ENCODE peak calls at places on chromosomes 4 and X, in nine cellular contexts. O is thyroid gland, G is fibroblast of lung, C is foreskin fibroblast, R is cardiac fibroblast, Y is mammary epithelial cell, J is psoas muscle, L is astrocyte of the cerebellum, X is BJ. M is an unnamed sample.

GRCh38 chr4:146278986-146279385 is 64.6 kb downstream of the REELD1 start:
- DNase-seq in J (no peak), L (no peak), R (peak), O (no peak), Y (no peak), C (no peak), X (no peak), G (peak), M (no peak)

GRCh38 chr4:19615086-19615689 is 636.5 kb upstream of the SLIT2 start:
- DNase-seq in O (no peak), Y (peak), R (no peak), G (no peak), C (no peak), J (no peak), L (no peak), X (no peak), M (no peak)

GRCh38 chr4:53997901-53998300 is 66.5 kb downstream of the CHIC2 start:
- DNase-seq in L (peak), Y (no peak), X (no peak), C (no peak), J (no peak), R (no peak), O (no peak), G (no peak), M (no peak)

GRCh38 chrX:69535661-69536060 is 31.5 kb downstream of the NALF2 start:
- DNase-seq in R (no peak), G (no peak), L (no peak), C (no peak), X (no peak), Y (no peak), O (peak), J (no peak), M (no peak)

GRCh38 chr4:132587626-132588025 is 561.5 kb upstream of the PCDH10 start:
- DNase-seq in Y (no peak), J (no peak), X (no peak), C (no peak), G (no peak), L (peak), R (peak), O (no peak), M (no peak)

GRCh38 chrX:1466971-1467561 is 14.4 kb upstream of the ASMTL start:
- DNase-seq in C (no peak), O (no peak), Y (no peak), G (no peak), X (no peak), R (no peak), J (no peak), L (no peak), M (no peak)

GRCh38 chrX:130055103-130055502 is 55.2 kb downstream of the ELF4 start:
- DNase-seq in O (no peak), L (peak), C (peak), G (peak), X (peak), J (peak), Y (no peak), R (peak), M (peak)

GRCh38 chr4:73315091-73315490 is 56.5 kb upstream of the ANKRD17 start:
- DNase-seq in C (peak), L (no peak), X (peak), G (peak), J (no peak), R (peak), O (no peak), Y (peak), M (no peak)

GRCh38 chrX:134880866-134881265 is 109.9 kb upstream of the SMIM10 start:
- DNase-seq in R (peak), X (no peak), Y (no peak), L (peak), G (peak), C (no peak), J (no peak), O (no peak), M (no peak)

GRCh38 chrX:146934256-146934655 is 119.7 kb upstream of the CXorf51A start:
- DNase-seq in O (no peak), L (no peak), Y (no peak), G (no peak), R (no peak), J (no peak), X (no peak), C (no peak), M (no peak)

GRCh38 chrX:50768801-50769200 is 45.2 kb downstream of the SHROOM4 start:
- DNase-seq in X (no peak), R (peak), L (no peak), Y (no peak), O (no peak), J (no peak), C (no peak), G (no peak), M (no peak)

GRCh38 chrX:24426340-24426913 is 38.7 kb upstream of the PDK3 start:
- DNase-seq in X (no peak), R (peak), C (peak), Y (peak), L (no peak), J (no peak), G (peak), O (no peak), M (no peak)

GRCh38 chr4:38109896-38110295 is 149.7 kb downstream of the PTTG2 start:
- DNase-seq in O (no peak), J (no peak), C (no peak), X (no peak), Y (no peak), G (no peak), R (no peak), L (no peak), M (no peak)

GRCh38 chr4:89101256-89102161 is 9.8 kb upstream of the TIGD2 start:
- DNase-seq in O (no peak), R (no peak), Y (peak), C (no peak), X (no peak), G (no peak), L (no peak), J (no peak), M (no peak)

GRCh38 chr4:88021824-88022223 is 14.4 kb downstream of the PKD2 start:
- DNase-seq in J (no peak), G (peak), Y (peak), C (no peak), O (no peak), X (no peak), R (no peak), L (no peak), M (no peak)

GRCh38 chr4:108109997-108110416 is 58.7 kb downstream of the LEF1 start:
- DNase-seq in J (no peak), Y (no peak), R (no peak), O (no peak), G (no peak), L (no peak), C (no peak), X (no peak), M (no peak)

GRCh38 chr4:108109111-108109510 is 59.6 kb downstream of the LEF1 start:
- DNase-seq in X (no peak), J (no peak), Y (no peak), L (no peak), G (no peak), C (no peak), O (no peak), R (no peak), M (no peak)

GRCh38 chr4:108110450-108110849 is 58.3 kb downstream of the LEF1 start:
- DNase-seq in G (no peak), C (no peak), O (no peak), R (no peak), J (no peak), X (no peak), L (no peak), Y (no peak), M (no peak)

GRCh38 chr4:108113229-108113628 is 55.5 kb downstream of the LEF1 start:
- DNase-seq in X (no peak), R (no peak), G (no peak), L (no peak), C (no peak), J (peak), Y (no peak), O (peak), M (no peak)

GRCh38 chr4:108111781-108112180 is 57.0 kb downstream of the LEF1 start:
- DNase-seq in L (no peak), J (no peak), X (no peak), G (no peak), Y (no peak), R (no peak), C (no peak), O (no peak), M (no peak)
- H3K4me3 ChIP-seq in L (no peak), J (no peak), X (no peak), G (no peak), Y (no peak), R (no peak), C (no peak), O (no peak), M (no peak)

DNA sequence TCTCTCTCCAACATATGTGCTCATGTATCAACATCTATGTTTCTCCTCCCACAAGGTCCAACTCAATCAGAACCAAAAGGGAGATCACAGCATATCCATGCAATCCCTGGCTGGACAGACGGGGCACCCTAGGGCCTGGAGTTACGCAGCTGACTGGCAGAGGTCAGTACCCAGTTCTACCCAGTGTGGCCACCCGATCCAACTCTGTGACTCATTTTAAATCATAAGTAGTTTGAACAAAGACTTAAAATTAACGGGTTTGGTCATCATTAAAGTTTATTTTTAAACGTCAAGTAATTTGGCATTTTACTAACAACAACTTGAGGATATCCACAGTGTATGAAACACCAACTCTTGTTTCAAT is 59.5 kb downstream of the APBB2 start:
- DNase-seq in G (no peak), O (no peak), L (no peak), R (no peak), X (no peak), C (peak), J (no peak), Y (no peak), M (no peak)
- TF ChIP-seq CTCF in G (no peak), O (no peak), L (no peak), R (no peak), X (no peak), C (no peak), J (no peak), Y (no peak), M (no peak)

GRCh38 chrX:8140986-8141385 is 30.1 kb downstream of the VCX2 start:
- DNase-seq in Y (no peak), R (no peak), C (no peak), L (no peak), G (no peak), O (no peak), J (no peak), X (no peak), M (no peak)

GRCh38 chrX:8139713-8140112 is 31.4 kb downstream of the VCX2 start:
- DNase-seq in L (peak), C (peak), J (no peak), R (peak), Y (peak), X (no peak), O (peak), G (peak), M (no peak)

GRCh38 chrX:8138252-8138651 is 32.8 kb downstream of the VCX2 start:
- DNase-seq in O (no peak), X (no peak), L (no peak), J (no peak), R (no peak), G (no peak), C (no peak), Y (no peak), M (no peak)
- H3K4me3 ChIP-seq in O (no peak), X (no peak), L (no peak), J (no peak), R (no peak), G (no peak), C (no peak), Y (no peak), M (no peak)

DNA sequence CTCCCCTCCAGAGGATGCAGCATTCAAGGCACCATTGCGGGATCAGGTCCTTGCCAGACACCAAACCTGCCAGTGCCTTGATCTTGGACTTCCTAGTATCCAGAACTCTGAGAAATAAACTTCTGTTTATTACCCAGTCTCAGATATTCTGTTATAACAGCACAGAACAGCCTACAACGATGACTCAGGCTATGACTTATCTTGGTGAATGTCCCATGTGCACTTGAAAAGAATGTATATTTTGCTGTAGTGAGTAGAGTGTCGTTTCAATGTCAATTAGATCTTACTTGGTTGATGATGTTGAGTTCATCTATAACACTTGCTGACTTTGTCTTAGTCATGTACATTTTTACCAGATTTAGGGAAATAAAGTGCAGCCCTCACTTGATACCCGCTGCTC is 34.5 kb upstream of the PGRMC1 start:
- DNase-seq in R (no peak), Y (no peak), X (no peak), L (no peak), J (no peak), G (no peak), C (peak), O (no peak), M (no peak)
- TF ChIP-seq CTCF in R (no peak), Y (no peak), X (no peak), L (no peak), J (no peak), G (no peak), C (no peak), O (no peak), M (no peak)

GRCh38 chrX:46374371-46374770 is 170.8 kb downstream of the ZNF674 start:
- DNase-seq in L (no peak), C (no peak), G (no peak), J (no peak), O (no peak), X (no peak), Y (no peak), R (no peak), M (no peak)

GRCh38 chrX:46376246-46376885 is 168.9 kb downstream of the ZNF674 start:
- DNase-seq in J (no peak), C (peak), Y (peak), L (peak), R (peak), X (no peak), O (peak), G (peak), M (no peak)

GRCh38 chrX:46380148-46380752 is 165.0 kb downstream of the ZNF674 start:
- DNase-seq in C (no peak), L (no peak), R (no peak), Y (no peak), G (no peak), J (no peak), X (no peak), O (no peak), M (no peak)

GRCh38 chrX:46381630-46382029 is 163.6 kb downstream of the ZNF674 start:
- DNase-seq in R (peak), J (no peak), L (no peak), C (peak), Y (peak), O (peak), G (no peak), X (no peak), M (no peak)

GRCh38 chrX:46375831-46376230 is 169.4 kb downstream of the ZNF674 start:
- DNase-seq in O (no peak), R (no peak), J (no peak), G (no peak), Y (peak), L (no peak), C (no peak), X (no peak), M (no peak)
- H3K4me3 ChIP-seq in O (no peak), R (no peak), J (no peak), G (no peak), Y (no peak), L (no peak), C (no peak), X (no peak), M (no peak)

DNA sequence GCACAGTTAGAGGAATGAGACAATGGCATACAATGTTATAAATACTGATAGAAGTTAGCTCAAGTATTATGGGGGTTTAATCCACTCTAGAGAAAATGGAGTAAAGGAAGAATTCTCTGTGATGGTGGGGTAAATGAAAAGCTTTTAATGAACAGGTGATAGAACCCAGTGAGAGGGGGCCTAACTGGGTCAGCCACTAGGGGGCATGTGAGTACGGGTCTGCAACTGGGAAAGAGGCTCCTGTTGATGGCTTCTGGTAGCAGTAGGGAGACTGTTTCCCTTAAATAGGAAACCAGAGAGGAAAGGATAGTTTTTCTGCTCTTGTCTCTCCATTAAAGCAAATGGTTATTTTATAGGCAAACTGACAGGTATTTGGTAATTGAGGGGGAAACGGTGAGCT is 132.8 kb upstream of the GPR101 start:
- DNase-seq in X (no peak), O (no peak), L (no peak), C (no peak), R (no peak), Y (no peak), J (no peak), G (no peak), M (no peak)
- TF ChIP-seq CTCF in X (no peak), O (no peak), L (peak), C (no peak), R (no peak), Y (no peak), J (no peak), G (no peak), M (no peak)

M was measured in AG04449.